ENCODE peak calls at places on chromosomes 12 and 14, in five cellular contexts. Y is stomach, C is upper lobe of left lung, W is endodermal cell, D is fibroblast of lung. X is an unnamed sample.

GRCh38 chr12:94561943-94562411 is 88.4 kb downstream of the TMCC3 start:
- DNase-seq in Y (peak; percentile 79), C (no peak), W (peak; percentile 49), D (peak; percentile 23), X (no peak)

GRCh38 chr12:38138225-38139221 is 178.1 kb upstream of the ALG10B start:
- DNase-seq in Y (peak; percentile 82), C (peak; percentile 88), W (peak; percentile 91), D (peak; percentile 68), X (peak; percentile 48)

GRCh38 chr14:90983560-90983959 is 76.9 kb downstream of the RPS6KA5 start:
- DNase-seq in Y (no peak), C (no peak), W (no peak), D (no peak), X (no peak)

GRCh38 chr12:124162151-124163110 is 132.5 kb upstream of the RFLNA start:
- DNase-seq in Y (peak; percentile 39), C (no peak), W (no peak), D (no peak), X (no peak)

GRCh38 chr14:54420478-54421116 is 20.6 kb downstream of the CNIH1 start:
- DNase-seq in Y (no peak), C (no peak), W (peak; percentile 81), D (peak; percentile 63), X (no peak)

GRCh38 chr12:86373813-86374212 is 117.6 kb upstream of the MGAT4C start:
- DNase-seq in Y (no peak), C (no peak), W (no peak), D (no peak), X (no peak)

GRCh38 chr12:65004270-65004669 is 116.8 kb downstream of the WIF1 start:
- DNase-seq in Y (no peak), C (no peak), W (no peak), D (no peak), X (no peak)

GRCh38 chr12:53748072-53748840 is 3.5 kb downstream of the CISTR start:
- DNase-seq in Y (no peak), C (peak; percentile 57), W (peak; percentile 76), D (no peak), X (no peak)

GRCh38 chr12:29082522-29082921 is 66.6 kb upstream of the FAR2 start:
- DNase-seq in Y (no peak), C (no peak), W (no peak), D (peak; percentile 18), X (no peak)

GRCh38 chr12:55743967-55744931 is 1.3 kb downstream of the GDF11 start:
- DNase-seq in Y (no peak), C (no peak), W (peak; percentile 78), D (no peak), X (no peak)

GRCh38 chr14:35401853-35402252 is 2.7 kb downstream of the NFKBIA start:
- DNase-seq in Y (no peak), C (no peak), W (no peak), D (peak; percentile 63), X (no peak)

GRCh38 chr12:105067511-105068031 is 16.7 kb downstream of the ALDH1L2 start:
- DNase-seq in Y (no peak), C (no peak), W (no peak), D (peak; percentile 57), X (no peak)

GRCh38 chr14:74975059-74975810 is 19.8 kb upstream of the PGF start:
- DNase-seq in Y (no peak), C (peak; percentile 90), W (no peak), D (peak; percentile 33), X (no peak)

GRCh38 chr12:46983393-46983793 is 96.0 kb upstream of the PCED1B start:
- DNase-seq in Y (no peak), C (no peak), W (no peak), D (no peak), X (no peak)

GRCh38 chr12:4036872-4037271 is 163.7 kb upstream of the PARP11 start:
- DNase-seq in Y (no peak), C (no peak), W (no peak), D (no peak), X (no peak)

GRCh38 chr12:124184456-124184855 is 110.4 kb upstream of the RFLNA start:
- DNase-seq in Y (no peak), C (no peak), W (no peak), D (no peak), X (no peak)

GRCh38 chr12:6288235-6288634 is 22.2 kb upstream of the PLEKHG6 start:
- DNase-seq in Y (no peak), C (no peak), W (no peak), D (peak; percentile 86), X (no peak)

GRCh38 chr14:80223696-80224465 is 12.6 kb upstream of the DIO2 start:
- DNase-seq in Y (no peak), C (no peak), W (no peak), D (no peak), X (no peak)

GRCh38 chr14:55556929-55557623 is 22.9 kb upstream of the KTN1 start:
- DNase-seq in Y (peak; percentile 89), C (no peak), W (no peak), D (peak; percentile 90), X (no peak)

GRCh38 chr12:98741229-98741614 is 96.1 kb downstream of the APAF1 start:
- DNase-seq in Y (no peak), C (no peak), W (no peak), D (no peak), X (no peak)

GRCh38 chr12:126493366-126494108 is 1428.3 kb downstream of the AACS start:
- DNase-seq in Y (no peak), C (no peak), W (no peak), D (no peak), X (no peak)

GRCh38 chr14:63891148-63891964 is 38.6 kb downstream of the SYNE2 start:
- DNase-seq in Y (no peak), C (no peak), W (no peak), D (peak; percentile 31), X (peak; percentile 41)

GRCh38 chr14:24673534-24674203 is 39.7 kb upstream of the GZMB start:
- DNase-seq in Y (no peak), C (no peak), W (peak; percentile 62), D (no peak), X (no peak)

GRCh38 chr12:113006641-113007040 is 28.3 kb downstream of the OAS2 start:
- DNase-seq in Y (no peak), C (no peak), W (no peak), D (no peak), X (no peak)

GRCh38 chr12:47048541-47048940 is 30.9 kb upstream of the PCED1B start:
- DNase-seq in Y (no peak), C (no peak), W (no peak), D (no peak), X (no peak)

GRCh38 chr12:24664151-24664550 is 284.8 kb downstream of the BCAT1 start:
- DNase-seq in Y (no peak), C (no peak), W (no peak), D (peak; percentile 50), X (no peak)

DNA sequence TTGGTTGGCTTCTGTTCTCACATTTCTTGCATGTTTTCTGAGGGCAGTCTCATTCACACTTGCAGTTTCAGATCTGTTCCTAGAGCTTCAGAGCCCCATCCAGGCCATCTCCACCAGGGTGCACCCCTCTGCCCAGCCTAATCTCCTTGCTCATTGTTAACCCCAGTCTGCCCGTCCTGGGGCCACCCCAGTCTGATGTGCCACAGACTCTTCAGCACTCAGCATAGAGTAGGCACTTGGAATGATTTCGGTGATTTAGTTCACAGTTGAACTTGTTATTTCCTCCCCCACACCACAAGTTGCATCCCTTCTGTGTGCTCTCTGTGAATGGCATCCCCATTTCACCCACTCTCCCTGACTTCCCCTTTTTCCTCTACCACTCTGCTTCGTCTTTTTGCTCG is 41.3 kb downstream of the ANO6 start:
- DNase-seq in Y (no peak), C (no peak), W (peak; percentile 71), D (no peak), X (no peak)
- H3K4me1 ChIP-seq in Y (peaks cover 26% of the 10 kb centered on the region), C (peaks cover 23% of the 10 kb centered on the region), W (peaks cover 13% of the 10 kb centered on the region), D (peaks cover 7% of the 10 kb centered on the region), X (peaks cover 5% of the 10 kb centered on the region)

GRCh38 chr12:49825360-49825970 is 2.7 kb downstream of the NCKAP5L start:
- DNase-seq in Y (no peak), C (no peak), W (peak; percentile 72), D (peak; percentile 67), X (no peak)

GRCh38 chr12:49827351-49828099 is 688 bp downstream of the NCKAP5L start:
- DNase-seq in Y (peak; percentile 66), C (peak; percentile 88), W (peak; percentile 97), D (peak; percentile 68), X (no peak)

GRCh38 chr12:49824886-49825285 is 3.3 kb downstream of the NCKAP5L start:
- DNase-seq in Y (no peak), C (no peak), W (no peak), D (peak; percentile 64), X (no peak)

GRCh38 chr12:49824416-49824815 is 3.8 kb downstream of the NCKAP5L start:
- DNase-seq in Y (no peak), C (no peak), W (no peak), D (no peak), X (no peak)

GRCh38 chr12:49825971-49826421 is 2.2 kb downstream of the NCKAP5L start:
- DNase-seq in Y (no peak), C (no peak), W (peak; percentile 72), D (peak; percentile 60), X (no peak)
- H3K4me1 ChIP-seq in Y (peaks cover 70% of the 10 kb centered on the region), C (peaks cover 48% of the 10 kb centered on the region), W (peaks cover 19% of the 10 kb centered on the region), D (peaks cover 32% of the 10 kb centered on the region), X (no peaks in the 10 kb centered on the region)

DNA sequence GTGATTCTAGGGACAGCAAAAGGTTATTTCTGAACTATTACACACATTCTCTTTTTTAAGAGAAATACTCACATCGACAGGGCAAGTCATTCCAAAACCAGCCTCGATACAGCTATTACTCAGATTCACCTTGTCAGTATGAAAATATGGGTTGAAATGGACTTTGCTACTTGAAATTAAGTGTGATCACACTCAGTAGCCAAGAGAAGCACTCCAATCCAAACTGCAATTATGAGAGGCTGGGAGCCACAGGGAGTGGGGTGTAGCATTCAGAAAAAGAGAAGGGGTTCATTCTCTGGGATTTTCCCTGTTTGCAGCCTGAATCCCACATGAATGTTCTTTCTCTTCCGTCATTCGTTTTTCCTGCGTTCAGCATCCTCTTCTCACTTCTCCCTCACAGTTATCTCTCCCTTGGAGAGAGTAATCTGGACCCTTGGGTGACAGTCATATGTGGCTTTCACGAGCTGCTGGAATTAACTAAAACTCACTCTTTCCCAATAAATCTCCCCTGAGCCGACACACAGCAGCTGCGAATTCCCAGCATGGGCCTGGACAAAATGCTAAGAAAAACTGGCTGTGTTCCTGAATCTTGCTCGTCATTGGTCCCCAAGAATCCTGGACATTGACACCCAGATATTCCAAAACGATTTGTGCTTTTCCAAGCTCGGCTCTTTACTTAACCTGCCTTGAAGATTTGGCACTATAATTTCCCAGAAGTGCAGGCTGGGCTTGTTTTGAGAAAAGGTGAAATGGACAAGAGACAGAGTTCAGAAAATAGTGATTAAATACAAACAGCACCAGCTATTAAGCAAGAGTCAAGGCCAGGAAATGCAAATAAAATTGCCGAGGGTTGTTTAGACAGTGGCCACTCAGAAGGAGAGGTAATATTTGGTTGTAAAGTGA is 199.5 kb upstream of the PLEKHG7 start:
- DNase-seq in Y (no peak), C (no peak), W (no peak), D (peak; percentile 33), X (no peak)
- H3K4me1 ChIP-seq in Y (peaks cover 46% of the 10 kb centered on the region), C (peaks cover 40% of the 10 kb centered on the region), W (peaks cover 6% of the 10 kb centered on the region), D (peaks cover 12% of the 10 kb centered on the region), X (no peaks in the 10 kb centered on the region)

DNA sequence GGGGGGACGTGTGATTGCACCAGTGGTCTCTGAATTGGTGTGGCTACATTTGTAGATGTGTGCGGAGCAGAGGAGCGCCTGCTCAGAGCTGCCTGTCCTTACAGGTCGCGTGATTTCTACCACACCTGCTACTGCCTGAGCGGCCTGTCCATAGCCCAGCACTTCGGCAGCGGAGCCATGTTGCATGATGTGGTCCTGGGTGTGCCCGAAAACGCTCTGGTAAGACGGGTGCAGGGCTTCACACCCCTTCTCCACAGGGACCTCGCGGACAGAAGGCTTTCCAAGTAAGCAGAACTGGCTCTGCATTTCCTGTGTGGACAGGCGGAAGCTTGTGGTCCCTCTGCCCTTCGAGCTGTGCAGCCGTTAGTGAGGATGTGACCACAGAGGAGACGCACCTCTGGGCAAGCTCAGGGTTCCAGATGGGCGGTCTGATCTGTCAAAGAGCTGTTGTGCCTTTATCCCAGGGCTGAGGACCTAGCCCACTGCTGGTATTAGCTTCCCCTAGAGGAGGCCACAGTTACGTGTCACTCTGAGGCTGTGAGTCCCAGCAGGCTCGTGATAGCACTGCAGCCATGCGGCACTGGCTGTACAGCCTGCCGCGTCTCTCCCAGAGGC is 47.7 kb downstream of the MAX start:
- DNase-seq in Y (peak; percentile 25), C (no peak), W (no peak), D (no peak), X (no peak)
- H3K4me1 ChIP-seq in Y (no peaks in the 10 kb centered on the region), C (no peaks in the 10 kb centered on the region), W (no peaks in the 10 kb centered on the region), D (no peaks in the 10 kb centered on the region), X (no peaks in the 10 kb centered on the region)